ENCODE peak calls at places on chromosomes 16 and 17, in five cellular contexts. Q, H, S, V and N are unnamed samples.

GRCh38 chr17:28993013-28993600 is 12.7 kb downstream of the SEZ6 start:
- DNase-seq in Q (no peak), H (no peak), S (no peak), V (no peak), N (no peak)

GRCh38 chr17:14204084-14204483 is 32.6 kb downstream of the CDRT15 start:
- DNase-seq in Q (no peak), H (no peak), S (no peak), V (no peak), N (no peak)

GRCh38 chr17:32914181-32914580 is 13.8 kb upstream of the TMEM98 start:
- DNase-seq in Q (no peak), H (no peak), S (no peak), V (no peak), N (no peak)

GRCh38 chr17:32259596-32259995 is 6.0 kb upstream of the RHBDL3 start:
- DNase-seq in Q (no peak), H (peak), S (no peak), V (peak), N (no peak)

GRCh38 chr17:57604771-57605733 is 140.0 kb downstream of the CCDC182 start:
- DNase-seq in Q (peak), H (peak), S (no peak), V (peak), N (no peak)

GRCh38 chr16:88306411-88306810 is 76.3 kb upstream of the ZNF469 start:
- DNase-seq in Q (no peak), H (no peak), S (no peak), V (no peak), N (no peak)

GRCh38 chr16:8623634-8624033 is 2.1 kb downstream of the METTL22 start:
- DNase-seq in Q (no peak), H (peak), S (peak), V (no peak), N (no peak)

GRCh38 chr16:10312784-10313724 is 72.8 kb upstream of the ATF7IP2 start:
- DNase-seq in Q (no peak), H (no peak), S (no peak), V (no peak), N (no peak)

GRCh38 chr17:51079049-51079448 is 41.6 kb downstream of the SPAG9 start:
- DNase-seq in Q (no peak), H (peak), S (peak), V (no peak), N (no peak)

GRCh38 chr17:48997103-48997826 is at the start of gene IGF2BP1:
- DNase-seq in Q (no peak), H (peak), S (no peak), V (peak), N (peak)

GRCh38 chr17:50513501-50513900 is 5.3 kb downstream of the MYCBPAP start:
- DNase-seq in Q (no peak), H (no peak), S (no peak), V (no peak), N (no peak)

GRCh38 chr16:86614699-86615098 is 36.4 kb downstream of the FOXL1 start:
- DNase-seq in Q (no peak), H (no peak), S (no peak), V (no peak), N (no peak)

GRCh38 chr17:28574536-28574935 is 2.2 kb downstream of the ALDOC start:
- DNase-seq in Q (no peak), H (no peak), S (no peak), V (no peak), N (no peak)

GRCh38 chr17:81489012-81489968 is 23.3 kb downstream of the ACTG1 start:
- DNase-seq in Q (no peak), H (no peak), S (no peak), V (no peak), N (no peak)

GRCh38 chr16:89505204-89506112 is 2.7 kb upstream of the SPG7 start:
- DNase-seq in Q (peak), H (peak), S (peak), V (peak), N (no peak)

GRCh38 chr17:46887717-46888116 is 35.2 kb upstream of the GOSR2 start:
- DNase-seq in Q (no peak), H (no peak), S (no peak), V (no peak), N (no peak)

GRCh38 chr17:2582493-2582892 is 11.0 kb upstream of the PAFAH1B1 start:
- DNase-seq in Q (no peak), H (no peak), S (no peak), V (no peak), N (no peak)

GRCh38 chr17:550776-551175 is 163.9 kb downstream of the VPS53 start:
- DNase-seq in Q (no peak), H (no peak), S (no peak), V (no peak), N (no peak)

GRCh38 chr16:4614571-4615388 is at the start of gene UBALD1:
- DNase-seq in Q (peak), H (peak), S (peak), V (peak), N (peak)

GRCh38 chr16:57791156-57791902 is 11.0 kb downstream of the KIFC3 start:
- DNase-seq in Q (peak), H (peak), S (no peak), V (no peak), N (no peak)

GRCh38 chr17:27315796-27316465 is 22.0 kb downstream of the WSB1 start:
- DNase-seq in Q (no peak), H (no peak), S (no peak), V (no peak), N (no peak)

DNA sequence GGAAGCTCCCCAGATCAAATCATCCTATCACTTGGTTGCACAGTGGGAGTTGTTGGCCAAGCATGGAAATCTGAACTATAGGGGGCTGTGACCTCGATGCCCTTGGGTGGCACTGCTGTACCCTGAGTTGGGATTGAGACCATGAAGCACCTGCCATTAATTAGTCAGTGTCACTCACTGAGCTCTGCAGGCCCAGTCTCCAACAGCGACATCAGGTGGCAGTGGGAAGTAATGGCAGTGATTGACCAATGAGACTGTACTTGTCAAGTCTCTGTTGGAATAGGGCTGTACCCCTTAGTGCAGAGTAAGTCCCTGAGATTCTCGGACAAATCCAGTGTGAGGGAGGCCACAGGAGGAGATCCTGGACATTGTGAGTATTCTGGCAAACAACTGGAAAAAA is 118.0 kb upstream of the RPL38 start:
- DNase-seq in Q (no peak), H (no peak), S (no peak), V (no peak), N (no peak)
- TF ChIP-seq CTCF in Q (no peak), H (peak), S (peak), V (peak), N (no peak)

GRCh38 chr16:19757762-19758595 is 39.9 kb downstream of the IQCK start:
- DNase-seq in Q (no peak), H (peak), S (no peak), V (no peak), N (no peak)

GRCh38 chr16:19754644-19755036 is 36.6 kb downstream of the IQCK start:
- DNase-seq in Q (no peak), H (no peak), S (no peak), V (no peak), N (no peak)

GRCh38 chr16:19757026-19757425 is 39.0 kb downstream of the IQCK start:
- DNase-seq in Q (no peak), H (peak), S (no peak), V (peak), N (no peak)

GRCh38 chr16:19753815-19754643 is 36.0 kb downstream of the IQCK start:
- DNase-seq in Q (peak), H (peak), S (peak), V (peak), N (no peak)

DNA sequence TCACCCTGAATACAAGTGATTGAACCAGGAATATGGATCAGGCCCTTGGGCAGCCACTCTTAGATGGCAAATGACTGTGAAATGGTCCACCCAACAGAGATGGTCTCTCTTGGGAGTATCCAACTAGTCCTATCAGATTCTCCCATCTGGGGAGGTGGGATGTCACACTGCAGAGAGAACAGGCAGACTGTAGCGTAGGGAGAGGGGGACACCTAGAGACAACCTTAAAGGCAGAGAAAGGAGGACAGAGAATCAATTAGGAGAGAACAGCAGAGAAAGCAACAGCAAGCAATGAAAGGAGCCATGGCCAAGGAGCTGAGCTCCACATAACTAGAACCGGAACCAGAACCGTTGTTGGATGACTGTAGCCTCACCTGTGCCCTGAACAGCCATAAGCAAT is 37.2 kb downstream of the IQCK start:
- DNase-seq in Q (no peak), H (no peak), S (no peak), V (no peak), N (no peak)
- TF ChIP-seq CTCF in Q (no peak), H (no peak), S (no peak), V (no peak), N (no peak)

GRCh38 chr17:42773290-42774035 is at the start of gene VPS25:
- DNase-seq in Q (peak), H (peak), S (peak), V (peak), N (peak)
- TF ChIP-seq CTCF in Q (peak), H (peak), S (no peak), V (peak), N (no peak)

GRCh38 chr17:79049821-79050220 is 24.8 kb upstream of the ENGASE start:
- DNase-seq in Q (no peak), H (no peak), S (no peak), V (no peak), N (no peak)

GRCh38 chr17:79047291-79047920 is 23.4 kb downstream of the C1QTNF1 start:
- DNase-seq in Q (no peak), H (no peak), S (no peak), V (no peak), N (no peak)

GRCh38 chr17:79046501-79047280 is 22.7 kb downstream of the C1QTNF1 start:
- DNase-seq in Q (no peak), H (no peak), S (no peak), V (no peak), N (no peak)

GRCh38 chr17:79048826-79049755 is 25.1 kb downstream of the C1QTNF1 start:
- DNase-seq in Q (no peak), H (no peak), S (no peak), V (no peak), N (no peak)

DNA sequence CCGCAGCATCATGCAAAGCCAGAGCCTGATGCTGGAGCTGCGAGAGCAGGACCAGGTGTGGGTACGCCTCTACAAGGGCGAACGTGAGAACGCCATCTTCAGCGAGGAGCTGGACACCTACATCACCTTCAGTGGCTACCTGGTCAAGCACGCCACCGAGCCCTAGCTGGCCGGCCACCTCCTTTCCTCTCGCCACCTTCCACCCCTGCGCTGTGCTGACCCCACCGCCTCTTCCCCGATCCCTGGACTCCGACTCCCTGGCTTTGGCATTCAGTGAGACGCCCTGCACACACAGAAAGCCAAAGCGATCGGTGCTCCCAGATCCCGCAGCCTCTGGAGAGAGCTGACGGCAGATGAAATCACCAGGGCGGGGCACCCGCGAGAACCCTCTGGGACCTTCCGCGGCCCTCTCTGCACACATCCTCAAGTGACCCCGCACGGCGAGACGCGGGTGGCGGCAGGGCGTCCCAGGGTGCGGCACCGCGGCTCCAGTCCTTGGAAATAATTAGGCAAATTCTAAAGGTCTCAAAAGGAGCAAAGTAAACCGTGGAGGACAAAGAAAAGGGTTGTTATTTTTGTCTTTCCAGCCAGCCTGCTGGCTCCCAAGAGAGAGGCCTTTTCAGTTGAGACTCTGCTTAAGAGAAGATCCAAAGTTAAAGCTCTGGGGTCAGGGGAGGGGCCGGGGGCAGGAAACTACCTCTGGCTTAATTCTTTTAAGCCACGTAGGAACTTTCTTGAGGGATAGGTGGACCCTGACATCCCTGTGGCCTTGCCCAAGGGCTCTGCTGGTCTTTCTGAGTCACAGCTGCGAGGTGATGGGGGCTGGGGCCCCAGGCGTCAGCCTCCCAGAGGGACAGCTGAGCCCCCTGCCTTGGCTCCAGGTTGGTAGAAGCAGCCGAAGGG is 24.2 kb downstream of the C1QTNF1 start:
- DNase-seq in Q (no peak), H (no peak), S (peak), V (no peak), N (no peak)
- TF ChIP-seq CTCF in Q (no peak), H (no peak), S (no peak), V (no peak), N (no peak)

GRCh38 chr16:2966043-2966802 is 2.1 kb downstream of the KREMEN2 start:
- DNase-seq in Q (no peak), H (no peak), S (no peak), V (no peak), N (no peak)

GRCh38 chr16:2964416-2965223 is 545 bp downstream of the KREMEN2 start:
- DNase-seq in Q (no peak), H (no peak), S (peak), V (no peak), N (peak)

GRCh38 chr16:2962334-2963073 is 1.6 kb upstream of the KREMEN2 start:
- DNase-seq in Q (no peak), H (no peak), S (no peak), V (no peak), N (no peak)

GRCh38 chr16:2963074-2963610 is 933 bp upstream of the KREMEN2 start:
- DNase-seq in Q (no peak), H (no peak), S (no peak), V (no peak), N (peak)

GRCh38 chr16:2963611-2964415 is at the start of gene KREMEN2:
- DNase-seq in Q (no peak), H (no peak), S (peak), V (no peak), N (no peak)
- TF ChIP-seq CTCF in Q (no peak), H (no peak), S (no peak), V (no peak), N (no peak)

GRCh38 chr17:76149214-76149613 is 8.2 kb upstream of the FOXJ1 start:
- DNase-seq in Q (no peak), H (no peak), S (no peak), V (no peak), N (no peak)

GRCh38 chr17:76145231-76146052 is 4.4 kb upstream of the FOXJ1 start:
- DNase-seq in Q (no peak), H (no peak), S (no peak), V (no peak), N (no peak)

GRCh38 chr17:76147211-76148014 is 6.4 kb upstream of the FOXJ1 start:
- DNase-seq in Q (no peak), H (peak), S (peak), V (no peak), N (no peak)

GRCh38 chr17:76146053-76146875 is 5.2 kb upstream of the FOXJ1 start:
- DNase-seq in Q (no peak), H (no peak), S (peak), V (no peak), N (no peak)

DNA sequence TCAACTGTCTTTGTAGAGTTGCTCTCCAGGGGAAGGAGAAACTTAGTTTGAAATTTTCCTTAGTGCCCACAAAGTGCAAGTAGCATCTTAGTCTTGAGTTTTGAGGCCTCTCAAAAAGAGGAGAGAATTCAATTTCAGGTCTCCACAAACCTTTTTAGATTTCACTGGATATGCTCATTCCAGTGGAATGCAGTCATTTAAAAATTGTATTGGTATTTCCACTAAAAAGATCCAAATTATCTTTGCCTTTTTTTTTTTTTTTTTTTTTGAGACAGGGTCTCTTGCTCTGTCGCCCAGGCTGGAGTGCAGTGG is 6.9 kb upstream of the FOXJ1 start:
- DNase-seq in Q (no peak), H (no peak), S (no peak), V (no peak), N (no peak)
- TF ChIP-seq CTCF in Q (no peak), H (no peak), S (peak), V (no peak), N (no peak)

GRCh38 chr17:42068979-42069378 is 18.6 kb upstream of the C17orf113 start:
- DNase-seq in Q (no peak), H (no peak), S (no peak), V (no peak), N (no peak)

GRCh38 chr17:42071810-42072209 is 21.4 kb upstream of the C17orf113 start:
- DNase-seq in Q (no peak), H (no peak), S (no peak), V (no peak), N (no peak)

GRCh38 chr17:42075789-42076188 is 22.5 kb downstream of the ZNF385C start:
- DNase-seq in Q (no peak), H (no peak), S (no peak), V (no peak), N (no peak)

GRCh38 chr17:42076797-42077559 is 21.3 kb downstream of the ZNF385C start:
- DNase-seq in Q (no peak), H (no peak), S (no peak), V (no peak), N (no peak)

GRCh38 chr17:42072323-42073187 is 22.2 kb upstream of the C17orf113 start:
- DNase-seq in Q (peak), H (no peak), S (no peak), V (no peak), N (no peak)
- TF ChIP-seq CTCF in Q (no peak), H (peak), S (no peak), V (peak), N (peak)

GRCh38 chr16:67244387-67245188 is 2.7 kb downstream of the FHOD1 start:
- DNase-seq in Q (peak), H (peak), S (peak), V (peak), N (no peak)
- TF ChIP-seq CTCF in Q (no peak), H (no peak), S (peak), V (no peak), N (no peak)

GRCh38 chr17:44997733-44998520 is 29.8 kb upstream of the C1QL1 start:
- DNase-seq in Q (no peak), H (peak), S (no peak), V (no peak), N (no peak)
- TF ChIP-seq CTCF in Q (no peak), H (no peak), S (no peak), V (no peak), N (no peak)

GRCh38 chr17:67557052-67557845 is 160.5 kb upstream of the NOL11 start:
- DNase-seq in Q (no peak), H (no peak), S (no peak), V (no peak), N (no peak)

GRCh38 chr17:67558740-67559380 is 158.9 kb upstream of the NOL11 start:
- DNase-seq in Q (no peak), H (no peak), S (no peak), V (no peak), N (no peak)

GRCh38 chr17:67557921-67558320 is 159.8 kb upstream of the NOL11 start:
- DNase-seq in Q (no peak), H (no peak), S (no peak), V (peak), N (no peak)

GRCh38 chr17:67562036-67562435 is 155.7 kb upstream of the NOL11 start:
- DNase-seq in Q (no peak), H (no peak), S (no peak), V (no peak), N (no peak)

DNA sequence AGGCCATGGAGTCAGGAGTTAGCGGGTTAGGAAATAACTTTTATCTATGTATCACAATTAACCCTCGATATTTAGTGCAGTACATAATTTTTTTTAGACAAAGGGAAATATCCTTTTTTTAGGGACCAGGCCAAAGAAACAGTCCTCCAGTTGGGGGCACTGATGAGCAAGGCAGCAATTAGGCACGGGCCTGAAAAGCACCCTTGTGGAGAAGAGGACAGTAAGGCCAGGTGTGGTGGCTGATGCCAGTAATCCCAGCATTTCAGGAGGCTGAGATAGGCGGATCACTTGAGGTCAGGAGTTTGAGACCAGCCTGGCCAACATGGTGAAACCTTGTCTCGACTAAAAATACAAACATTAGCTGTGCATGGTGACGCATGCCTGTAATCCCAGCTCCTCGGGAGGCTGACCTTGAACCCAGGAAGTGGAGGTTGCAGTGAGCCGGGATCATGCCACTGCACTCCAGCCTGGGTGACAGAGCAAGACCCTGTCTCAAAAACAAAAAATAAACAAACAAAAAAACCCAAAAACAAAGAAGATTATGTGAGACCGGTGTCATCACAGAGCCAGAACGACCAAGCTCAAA is 158.3 kb upstream of the NOL11 start:
- DNase-seq in Q (no peak), H (no peak), S (peak), V (no peak), N (no peak)
- TF ChIP-seq CTCF in Q (peak), H (peak), S (peak), V (peak), N (no peak)